ENCODE peak calls at places on chromosomes 12 and 14, in four cellular contexts. L is ELR; N is left lobe of liver; S is activated CD4-positive, alpha-beta memory T cell treated with anti-CD3 and anti-CD28 coated beads, Interleukin-2, amount 10 ng/mL, durations not matched to agents 7 days and 5 days. A is an unnamed sample.

GRCh38 chr12:15988983-15989382 is 77.9 kb downstream of the DERA start:
- DNase-seq in L (no peak), S (no peak), N (no peak), A (peak; percentile 47)

GRCh38 chr12:40921563-40922163 is 229.4 kb downstream of the CNTN1 start:
- DNase-seq in S (no peak), L (peak; percentile 23), N (no peak), A (no peak)

GRCh38 chr12:66074561-66074960 is 56.0 kb downstream of the LLPH start:
- DNase-seq in L (peak; percentile 68), S (no peak), N (no peak), A (no peak)

GRCh38 chr12:104482748-104483147 is 26.0 kb downstream of the CHST11 start:
- DNase-seq in N (no peak), L (no peak), S (no peak), A (no peak)

GRCh38 chr12:63070709-63071108 is 80.3 kb downstream of the AVPR1A start:
- DNase-seq in S (no peak), N (no peak), L (no peak), A (no peak)

GRCh38 chr12:46409974-46410373 is 37.4 kb upstream of the SLC38A2 start:
- DNase-seq in L (no peak), N (no peak), S (no peak), A (no peak)

GRCh38 chr14:90663680-90664079 is 152.6 kb downstream of the TTC7B start:
- DNase-seq in S (no peak), L (no peak), N (no peak), A (no peak)

GRCh38 chr14:78022059-78022458 is 148.1 kb upstream of the NRXN3 start:
- DNase-seq in L (peak; percentile 61), N (no peak), S (peak; percentile 71), A (no peak)

GRCh38 chr12:95996034-95996658 is at the start of gene HAL:
- DNase-seq in N (peak; percentile 84), L (no peak), S (no peak), A (no peak)

GRCh38 chr12:53200458-53201169 is 6.4 kb downstream of the ITGB7 start:
- DNase-seq in L (no peak), S (peak; percentile 47), N (no peak), A (no peak)

GRCh38 chr12:14618990-14619389 is 51.3 kb upstream of the PLBD1 start:
- DNase-seq in N (no peak), L (peak; percentile 27), S (no peak), A (no peak)

GRCh38 chr12:34290191-34290995 is 268.1 kb downstream of the ALG10 start:
- DNase-seq in L (no peak), S (no peak), N (no peak), A (peak; percentile 63)

GRCh38 chr12:119578112-119578511 is 15.5 kb upstream of the TMEM233 start:
- DNase-seq in N (no peak), S (no peak), L (peak; percentile 46), A (no peak)

GRCh38 chr12:12716845-12717585 is at the start of gene CDKN1B:
- DNase-seq in S (peak; percentile 92), L (peak; percentile 92), N (peak; percentile 97), A (peak; percentile 97)

GRCh38 chr12:109182041-109182839 is 65.9 kb downstream of the ACACB start:
- DNase-seq in N (no peak), L (no peak), S (no peak), A (peak; percentile 40)

GRCh38 chr14:32472512-32473472 is 143.7 kb downstream of the AKAP6 start:
- DNase-seq in N (no peak), S (no peak), L (peak; percentile 10), A (no peak)

GRCh38 chr14:104359301-104359968 is 220.1 kb upstream of the C14orf180 start:
- DNase-seq in N (no peak), S (no peak), L (no peak), A (peak; percentile 80)

GRCh38 chr12:75564398-75564797 is 53.0 kb upstream of the KRR1 start:
- DNase-seq in N (no peak), L (no peak), S (no peak), A (no peak)

GRCh38 chr12:104775731-104776231 is 182.3 kb downstream of the SLC41A2 start:
- DNase-seq in N (no peak), S (no peak), L (no peak), A (no peak)

GRCh38 chr14:81927069-81927468 is 393.4 kb upstream of the SEL1L start:
- DNase-seq in S (no peak), L (no peak), N (no peak), A (no peak)

A was measured in posterior vena cava.